ENCODE peak calls at places on chromosomes 3 and 15, in six cellular contexts. S is foreskin fibroblast, O is heart left ventricle, Z is HFF-Myc, J is AG09319, Q is IMR-90. T is an unnamed sample.

GRCh38 chr3:107284570-107284969 is 92.7 kb upstream of the CCDC54 start:
- DNase-seq in S (no peak), O (no peak), Z (no peak), J (no peak), Q (peak; percentile 52), T (no peak)

GRCh38 chr3:25433106-25433505 is 5.0 kb downstream of the RARB start:
- DNase-seq in S (no peak), O (no peak), Z (no peak), J (no peak), Q (no peak), T (no peak)

GRCh38 chr3:14843321-14843720 is 24.6 kb downstream of the FGD5 start:
- DNase-seq in S (no peak), O (no peak), Z (no peak), J (no peak), Q (no peak), T (no peak)

GRCh38 chr3:148146947-148147346 is 550.8 kb upstream of the AGTR1 start:
- DNase-seq in S (peak; percentile 71), O (no peak), Z (peak; percentile 4), J (no peak), Q (peak; percentile 53), T (no peak)

GRCh38 chr15:38217181-38217580 is 35.5 kb upstream of the SPRED1 start:
- DNase-seq in S (peak; percentile 58), O (no peak), Z (peak; percentile 37), J (no peak), Q (peak; percentile 76), T (no peak)

GRCh38 chr15:94205366-94205765 is 26.0 kb upstream of the MCTP2 start:
- DNase-seq in S (peak; percentile 8), O (no peak), Z (peak; percentile 9), J (peak; percentile 10), Q (peak; percentile 18), T (no peak)

GRCh38 chr3:46935989-46936620 is 40.4 kb downstream of the CCDC12 start:
- DNase-seq in S (no peak), O (no peak), Z (no peak), J (no peak), Q (no peak), T (no peak)

GRCh38 chr3:125192190-125193035 is 20.1 kb downstream of the SLC12A8 start:
- DNase-seq in S (no peak), O (no peak), Z (no peak), J (no peak), Q (no peak), T (no peak)

GRCh38 chr3:76367281-76367680 is 581.9 kb upstream of the ZNF717 start:
- DNase-seq in S (no peak), O (no peak), Z (no peak), J (no peak), Q (peak; percentile 85), T (no peak)

GRCh38 chr3:123672429-123673146 is 87.7 kb upstream of the HACD2 start:
- DNase-seq in S (no peak), O (no peak), Z (no peak), J (no peak), Q (no peak), T (no peak)

GRCh38 chr3:36868614-36869436 is 76.0 kb downstream of the TRANK1 start:
- DNase-seq in S (peak; percentile 47), O (peak; percentile 60), Z (peak; percentile 54), J (peak; percentile 24), Q (peak; percentile 63), T (peak; percentile 53)

GRCh38 chr3:17195856-17196604 is 311.3 kb downstream of the PLCL2 start:
- DNase-seq in S (no peak), O (no peak), Z (no peak), J (no peak), Q (peak; percentile 24), T (no peak)

GRCh38 chr3:35426581-35426980 is 212.7 kb upstream of the ARPP21 start:
- DNase-seq in S (no peak), O (no peak), Z (no peak), J (no peak), Q (no peak), T (no peak)

GRCh38 chr3:13769422-13769821 is 110.4 kb downstream of the WNT7A start:
- DNase-seq in S (no peak), O (no peak), Z (no peak), J (no peak), Q (no peak), T (no peak)

GRCh38 chr3:115693868-115694267 is 70.6 kb downstream of the GAP43 start:
- DNase-seq in S (no peak), O (no peak), Z (no peak), J (no peak), Q (no peak), T (no peak)

GRCh38 chr15:20344601-20345400 is 196.8 kb downstream of the GOLGA6L6 start:
- DNase-seq in S (no peak), O (peak; percentile 22), Z (no peak), J (no peak), Q (no peak), T (no peak)

GRCh38 chr3:138079901-138080300 is 35.5 kb downstream of the DZIP1L start:
- DNase-seq in S (no peak), O (no peak), Z (no peak), J (no peak), Q (peak; percentile 6), T (no peak)

GRCh38 chr15:98562361-98562791 is 86.0 kb upstream of the IGF1R start:
- DNase-seq in S (no peak), O (no peak), Z (no peak), J (no peak), Q (no peak), T (no peak)

GRCh38 chr3:29618395-29619291 is 337.8 kb downstream of the RBMS3 start:
- DNase-seq in S (no peak), O (no peak), Z (no peak), J (no peak), Q (peak; percentile 22), T (no peak)

GRCh38 chr3:161175506-161175905 is 45.6 kb upstream of the NMD3 start:
- DNase-seq in S (no peak), O (no peak), Z (no peak), J (no peak), Q (no peak), T (no peak)

GRCh38 chr3:161171113-161171512 is 50.0 kb upstream of the NMD3 start:
- DNase-seq in S (peak; percentile 78), O (peak; percentile 43), Z (no peak), J (peak; percentile 48), Q (peak; percentile 72), T (no peak)

GRCh38 chr3:161166051-161166450 is 55.1 kb upstream of the NMD3 start:
- DNase-seq in S (no peak), O (no peak), Z (no peak), J (no peak), Q (no peak), T (no peak)

DNA sequence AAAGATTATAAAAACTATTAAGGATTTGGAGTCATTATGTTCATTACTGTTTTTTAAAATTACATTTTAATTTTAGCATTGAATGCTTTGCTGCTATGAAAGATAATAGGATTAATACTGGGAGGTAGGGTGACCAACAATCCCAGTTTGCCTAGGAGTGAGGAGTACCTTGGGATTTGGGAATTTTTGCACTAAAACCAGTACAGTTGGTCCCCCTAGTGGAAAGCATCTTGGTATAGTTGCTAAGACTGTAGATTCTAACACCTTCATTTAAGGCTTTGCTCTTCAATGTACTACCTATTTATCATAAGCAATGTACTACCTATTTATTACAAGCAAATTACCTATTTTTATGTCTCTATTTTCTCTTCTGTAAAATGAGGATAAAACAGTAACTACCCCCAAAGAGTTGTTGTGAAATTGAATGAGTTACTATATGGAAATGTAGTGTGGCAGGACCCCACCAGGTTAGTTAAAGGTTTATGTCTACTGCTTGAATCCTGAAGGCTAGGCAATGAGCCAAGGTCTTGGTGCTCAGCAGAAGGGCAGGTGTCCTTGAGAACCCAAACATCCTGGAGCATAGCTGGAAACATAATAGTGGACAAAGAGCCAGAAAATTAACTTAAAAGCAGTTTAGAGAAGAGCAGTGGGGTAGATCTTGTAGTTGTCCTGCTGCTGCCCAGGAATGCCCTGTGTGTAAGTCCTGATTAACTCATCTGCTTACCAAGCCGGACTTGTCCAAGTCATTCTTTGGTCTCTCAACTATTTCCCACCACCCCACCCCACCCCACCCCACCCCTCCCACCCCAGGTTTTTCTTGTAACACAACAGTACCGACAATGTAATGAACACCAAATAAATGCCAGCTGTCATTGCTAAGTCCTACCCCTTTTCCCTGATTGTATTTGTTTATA is 49.2 kb upstream of the NMD3 start:
- DNase-seq in S (no peak), O (no peak), Z (no peak), J (no peak), Q (no peak), T (no peak)
- TF ChIP-seq CTCF in S (no peak), O (no peak), Z (peak; percentile 36), J (peak; percentile 26), Q (no peak), T (peak; percentile 36)

DNA sequence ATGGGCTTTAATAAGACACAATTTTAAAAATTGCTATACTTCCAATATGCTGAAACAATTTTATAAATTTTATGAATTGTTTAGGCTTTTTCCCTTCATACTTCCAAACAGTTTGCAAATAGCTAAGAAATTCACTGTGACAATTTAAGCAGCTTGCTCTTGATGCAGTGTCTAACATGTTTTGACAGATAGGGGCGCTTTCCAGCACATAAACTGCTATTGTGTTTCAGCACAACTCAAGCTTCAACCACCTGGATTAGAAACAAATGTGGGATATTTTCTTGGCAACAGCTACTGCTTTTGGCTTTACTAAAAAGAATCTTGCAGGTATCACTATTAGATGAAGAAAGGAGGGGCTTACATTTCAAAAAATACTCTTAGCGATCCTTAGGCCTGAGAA is 565.8 kb upstream of the DPPA4 start:
- DNase-seq in S (no peak), O (no peak), Z (no peak), J (no peak), Q (no peak), T (no peak)
- TF ChIP-seq CTCF in S (no peak), O (no peak), Z (no peak), J (no peak), Q (no peak), T (no peak)

DNA sequence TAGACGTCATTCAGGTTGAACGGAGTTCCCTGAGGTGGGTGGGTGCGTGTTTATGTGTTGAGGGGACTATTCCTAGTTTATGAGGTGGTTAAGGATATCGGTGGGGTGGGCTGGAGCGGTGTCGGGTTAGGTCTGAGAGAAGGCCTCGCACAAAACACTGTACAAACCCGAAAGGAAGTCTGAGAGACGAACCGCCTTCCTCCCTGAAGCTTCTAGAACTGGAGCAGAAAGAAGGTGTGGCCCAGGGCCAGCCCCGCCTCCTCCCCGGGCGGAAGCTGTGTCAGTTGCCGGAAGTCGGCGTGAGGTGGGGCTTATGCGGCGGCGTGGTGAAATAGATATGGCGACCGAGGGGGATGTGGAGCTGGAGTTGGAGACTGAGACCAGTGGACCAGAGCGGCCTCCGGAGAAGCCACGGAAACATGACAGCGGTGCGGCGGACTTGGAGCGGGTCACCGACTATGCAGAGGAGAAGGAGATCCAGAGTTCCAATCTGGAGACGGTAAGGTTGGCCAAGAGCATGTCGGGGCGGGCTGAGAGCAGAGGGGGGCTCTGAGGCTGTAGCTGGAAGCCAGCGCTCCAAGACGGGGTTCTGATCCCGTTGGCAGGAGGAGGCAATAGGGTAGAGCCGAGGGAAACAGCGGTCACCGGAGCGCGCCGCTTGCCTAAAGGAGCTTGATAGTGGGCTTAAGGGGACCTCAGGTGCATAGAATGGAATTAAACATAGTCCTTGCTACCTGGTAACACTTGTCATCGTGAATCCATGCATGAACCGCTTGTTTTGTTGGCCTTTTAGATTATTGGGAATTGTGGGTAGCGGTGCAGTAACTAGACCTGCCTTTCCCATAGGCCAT is at the start of gene HYPK:
- DNase-seq in S (peak; percentile 86), O (peak; percentile 95), Z (peak; percentile 60), J (peak; percentile 72), Q (peak; percentile 83), T (peak; percentile 73)
- TF ChIP-seq CTCF in S (no peak), O (no peak), Z (no peak), J (no peak), Q (no peak), T (no peak)

DNA sequence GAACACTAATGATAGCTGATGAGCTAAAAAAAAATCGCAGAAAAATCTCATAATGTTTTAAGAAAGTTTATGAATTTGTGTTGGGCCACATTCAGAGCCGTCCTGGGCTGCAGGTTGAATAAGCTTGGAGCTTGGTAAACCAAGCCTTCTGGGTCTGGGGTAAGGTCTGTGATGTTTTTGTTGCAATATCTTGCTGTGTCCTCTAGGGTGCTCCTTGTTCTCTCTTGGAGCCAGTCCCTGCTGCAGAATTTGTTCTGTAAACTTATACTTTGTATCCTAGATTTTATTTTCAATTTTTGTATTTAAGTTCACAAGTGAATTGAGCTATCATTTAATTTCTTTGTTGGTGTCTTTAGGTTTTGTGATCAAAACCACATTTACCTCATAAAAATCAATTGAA is 143.7 kb downstream of the NR1D2 start:
- DNase-seq in S (peak; percentile 25), O (no peak), Z (no peak), J (no peak), Q (peak; percentile 41), T (no peak)
- TF ChIP-seq CTCF in S (peak; percentile 58), O (peak; percentile 18), Z (peak; percentile 50), J (peak; percentile 48), Q (peak; percentile 58), T (peak; percentile 57)

T was measured in neural crest cell.